ENCODE peak calls at places on chromosomes 4 and X, in nine cellular contexts. One of them, this sample, is unnamed.

GRCh38 chr4:37742149-37742548 is 56.0 kb upstream of the RELL1 start:
- DNase-seq in fibroblast of the aortic adventitia: no peak
- DNase-seq in lower leg skin: no peak
- DNase-seq in transverse colon: no peak
- DNase-seq in H1: no peak
- DNase-seq in WTC11: no peak
- DNase-seq in pancreas: no peak
- DNase-seq in CD8-positive, alpha-beta T cell: no peak
- DNase-seq in Caco-2: no peak
- DNase-seq in this sample: peak; percentile 30

GRCh38 chr4:6641164-6641970 is 882 bp downstream of the MRFAP1 start:
- DNase-seq in fibroblast of the aortic adventitia: peak; percentile 37
- DNase-seq in lower leg skin: peak; percentile 92
- DNase-seq in transverse colon: peak; percentile 61
- DNase-seq in H1: no peak
- DNase-seq in WTC11: no peak
- DNase-seq in pancreas: peak; percentile 50
- DNase-seq in CD8-positive, alpha-beta T cell: peak; percentile 65
- DNase-seq in Caco-2: no peak
- DNase-seq in this sample: peak; percentile 55

GRCh38 chr4:145345401-145345800 is 136.3 kb upstream of the SMAD1 start:
- DNase-seq in fibroblast of the aortic adventitia: peak; percentile 15
- DNase-seq in lower leg skin: no peak
- DNase-seq in transverse colon: no peak
- DNase-seq in H1: no peak
- DNase-seq in WTC11: no peak
- DNase-seq in pancreas: no peak
- DNase-seq in CD8-positive, alpha-beta T cell: no peak
- DNase-seq in Caco-2: no peak
- DNase-seq in this sample: no peak

GRCh38 chrX:1468250-1468772 is 15.6 kb upstream of the ASMTL start:
- DNase-seq in fibroblast of the aortic adventitia: peak; percentile 8
- DNase-seq in lower leg skin: peak; percentile 83
- DNase-seq in transverse colon: peak; percentile 71
- DNase-seq in H1: no peak
- DNase-seq in WTC11: no peak
- DNase-seq in pancreas: no peak
- DNase-seq in CD8-positive, alpha-beta T cell: peak; percentile 84
- DNase-seq in Caco-2: peak; percentile 23
- DNase-seq in this sample: peak; percentile 90

GRCh38 chr4:10182446-10183424 is 66.1 kb upstream of the WDR1 start:
- DNase-seq in fibroblast of the aortic adventitia: no peak
- DNase-seq in lower leg skin: no peak
- DNase-seq in transverse colon: no peak
- DNase-seq in H1: no peak
- DNase-seq in WTC11: no peak
- DNase-seq in pancreas: no peak
- DNase-seq in CD8-positive, alpha-beta T cell: no peak
- DNase-seq in Caco-2: no peak
- DNase-seq in this sample: no peak

GRCh38 chrX:68492583-68492982 is 6.3 kb upstream of the YIPF6 start:
- DNase-seq in fibroblast of the aortic adventitia: no peak
- DNase-seq in lower leg skin: no peak
- DNase-seq in transverse colon: no peak
- DNase-seq in H1: no peak
- DNase-seq in WTC11: no peak
- DNase-seq in pancreas: no peak
- DNase-seq in CD8-positive, alpha-beta T cell: no peak
- DNase-seq in Caco-2: no peak
- DNase-seq in this sample: no peak

GRCh38 chr4:108533245-108533844 is 87.0 kb upstream of the RPL34 start:
- DNase-seq in fibroblast of the aortic adventitia: no peak
- DNase-seq in lower leg skin: no peak
- DNase-seq in transverse colon: no peak
- DNase-seq in H1: no peak
- DNase-seq in WTC11: no peak
- DNase-seq in pancreas: no peak
- DNase-seq in CD8-positive, alpha-beta T cell: no peak
- DNase-seq in Caco-2: no peak
- DNase-seq in this sample: no peak

GRCh38 chr4:38396845-38397547 is 267.0 kb upstream of the KLF3 start:
- DNase-seq in fibroblast of the aortic adventitia: no peak
- DNase-seq in lower leg skin: no peak
- DNase-seq in transverse colon: no peak
- DNase-seq in H1: no peak
- DNase-seq in WTC11: no peak
- DNase-seq in pancreas: peak; percentile 25
- DNase-seq in CD8-positive, alpha-beta T cell: no peak
- DNase-seq in Caco-2: no peak
- DNase-seq in this sample: no peak

GRCh38 chrX:134679226-134679625 is 21.0 kb upstream of the PLAC1 start:
- DNase-seq in fibroblast of the aortic adventitia: peak; percentile 66
- DNase-seq in lower leg skin: no peak
- DNase-seq in transverse colon: no peak
- DNase-seq in H1: no peak
- DNase-seq in WTC11: no peak
- DNase-seq in pancreas: no peak
- DNase-seq in CD8-positive, alpha-beta T cell: no peak
- DNase-seq in Caco-2: no peak
- DNase-seq in this sample: no peak

GRCh38 chrX:103248553-103248952 is 6.4 kb downstream of the TCEAL8 start:
- DNase-seq in fibroblast of the aortic adventitia: peak; percentile 47
- DNase-seq in lower leg skin: no peak
- DNase-seq in transverse colon: no peak
- DNase-seq in H1: no peak
- DNase-seq in WTC11: no peak
- DNase-seq in pancreas: no peak
- DNase-seq in CD8-positive, alpha-beta T cell: no peak
- DNase-seq in Caco-2: no peak
- DNase-seq in this sample: no peak

GRCh38 chrX:10071451-10072163 is 85.2 kb upstream of the CLCN4 start:
- DNase-seq in fibroblast of the aortic adventitia: no peak
- DNase-seq in lower leg skin: no peak
- DNase-seq in transverse colon: no peak
- DNase-seq in H1: no peak
- DNase-seq in WTC11: no peak
- DNase-seq in pancreas: no peak
- DNase-seq in CD8-positive, alpha-beta T cell: no peak
- DNase-seq in Caco-2: no peak
- DNase-seq in this sample: no peak

GRCh38 chr4:185210102-185210981 is 944 bp downstream of the SNX25 start:
- DNase-seq in fibroblast of the aortic adventitia: peak; percentile 64
- DNase-seq in lower leg skin: peak; percentile 91
- DNase-seq in transverse colon: peak; percentile 51
- DNase-seq in H1: no peak
- DNase-seq in WTC11: peak; percentile 59
- DNase-seq in pancreas: peak; percentile 63
- DNase-seq in CD8-positive, alpha-beta T cell: peak; percentile 51
- DNase-seq in Caco-2: peak; percentile 42
- DNase-seq in this sample: peak; percentile 54

GRCh38 chrX:68807818-68808217 is 21.0 kb upstream of the EFNB1 start:
- DNase-seq in fibroblast of the aortic adventitia: peak; percentile 33
- DNase-seq in lower leg skin: no peak
- DNase-seq in transverse colon: no peak
- DNase-seq in H1: no peak
- DNase-seq in WTC11: peak; percentile 25
- DNase-seq in pancreas: peak; percentile 34
- DNase-seq in CD8-positive, alpha-beta T cell: no peak
- DNase-seq in Caco-2: no peak
- DNase-seq in this sample: no peak

GRCh38 chrX:63566856-63567255 is 215.7 kb upstream of the SPIN4 start:
- DNase-seq in fibroblast of the aortic adventitia: no peak
- DNase-seq in lower leg skin: no peak
- DNase-seq in transverse colon: no peak
- DNase-seq in H1: no peak
- DNase-seq in WTC11: no peak
- DNase-seq in pancreas: no peak
- DNase-seq in CD8-positive, alpha-beta T cell: no peak
- DNase-seq in Caco-2: no peak
- DNase-seq in this sample: no peak

GRCh38 chrX:8913665-8914409 is 112.7 kb upstream of the FAM9A start:
- DNase-seq in fibroblast of the aortic adventitia: peak; percentile 66
- DNase-seq in lower leg skin: no peak
- DNase-seq in transverse colon: peak; percentile 9
- DNase-seq in H1: no peak
- DNase-seq in WTC11: no peak
- DNase-seq in pancreas: no peak
- DNase-seq in CD8-positive, alpha-beta T cell: no peak
- DNase-seq in Caco-2: no peak
- DNase-seq in this sample: no peak

GRCh38 chr4:111854494-111855087 is 290.7 kb upstream of the FAM241A start:
- DNase-seq in fibroblast of the aortic adventitia: peak; percentile 53
- DNase-seq in lower leg skin: no peak
- DNase-seq in transverse colon: peak; percentile 11
- DNase-seq in H1: no peak
- DNase-seq in WTC11: no peak
- DNase-seq in pancreas: peak; percentile 29
- DNase-seq in CD8-positive, alpha-beta T cell: no peak
- DNase-seq in Caco-2: no peak
- DNase-seq in this sample: peak; percentile 45

GRCh38 chr4:147366164-147366563 is 114.7 kb upstream of the EDNRA start:
- DNase-seq in fibroblast of the aortic adventitia: no peak
- DNase-seq in lower leg skin: no peak
- DNase-seq in transverse colon: no peak
- DNase-seq in H1: no peak
- DNase-seq in WTC11: no peak
- DNase-seq in pancreas: no peak
- DNase-seq in CD8-positive, alpha-beta T cell: no peak
- DNase-seq in Caco-2: no peak
- DNase-seq in this sample: no peak

GRCh38 chrX:118644378-118644777 is 83.0 kb upstream of the IL13RA1 start:
- DNase-seq in fibroblast of the aortic adventitia: peak; percentile 40
- DNase-seq in lower leg skin: no peak
- DNase-seq in transverse colon: no peak
- DNase-seq in H1: no peak
- DNase-seq in WTC11: no peak
- DNase-seq in pancreas: no peak
- DNase-seq in CD8-positive, alpha-beta T cell: no peak
- DNase-seq in Caco-2: no peak
- DNase-seq in this sample: no peak
- TF ChIP-seq CTCF in fibroblast of the aortic adventitia: peak; percentile 36
- TF ChIP-seq CTCF in lower leg skin: no peak
- TF ChIP-seq CTCF in transverse colon: peak; percentile 38
- TF ChIP-seq CTCF in H1: no peak
- TF ChIP-seq CTCF in WTC11: no peak
- TF ChIP-seq CTCF in pancreas: peak; percentile 11
- TF ChIP-seq CTCF in CD8-positive, alpha-beta T cell: no peak
- TF ChIP-seq CTCF in Caco-2: no peak
- TF ChIP-seq CTCF in this sample: peak; percentile 25

DNA sequence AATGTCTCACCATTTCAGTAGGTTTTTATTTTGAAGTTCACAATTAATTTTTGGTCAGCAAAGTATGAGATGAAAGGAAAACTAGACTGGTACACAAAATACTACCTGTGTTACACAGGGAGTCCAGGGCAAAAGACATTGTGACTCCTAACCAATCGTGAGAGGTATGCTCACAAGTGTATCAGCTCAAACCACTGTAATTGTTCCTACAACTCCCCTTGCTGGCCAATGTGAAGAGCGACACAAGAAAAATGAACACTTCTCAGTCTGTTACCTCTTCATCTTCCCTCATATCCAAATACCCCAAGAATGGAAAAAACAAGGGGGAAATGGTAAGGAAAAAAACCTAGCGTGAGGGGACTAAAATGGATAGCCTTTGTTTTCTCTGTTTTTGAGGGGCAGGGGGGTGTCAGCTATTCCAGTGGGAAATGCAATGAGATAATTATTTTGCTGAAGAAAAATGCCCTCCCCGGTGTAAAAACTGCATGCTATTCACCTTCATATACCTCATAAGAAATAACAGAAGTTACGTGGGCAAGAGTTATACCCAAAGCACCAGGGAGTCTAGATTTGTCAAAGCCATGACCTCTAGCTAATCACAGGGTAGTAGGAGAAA is 30.6 kb upstream of the NSUN7 start:
- DNase-seq in fibroblast of the aortic adventitia: peak; percentile 72
- DNase-seq in lower leg skin: no peak
- DNase-seq in transverse colon: no peak
- DNase-seq in H1: no peak
- DNase-seq in WTC11: no peak
- DNase-seq in pancreas: peak; percentile 37
- DNase-seq in CD8-positive, alpha-beta T cell: no peak
- DNase-seq in Caco-2: peak; percentile 41
- DNase-seq in this sample: peak; percentile 86
- TF ChIP-seq CTCF in fibroblast of the aortic adventitia: peak; percentile 69
- TF ChIP-seq CTCF in lower leg skin: no peak
- TF ChIP-seq CTCF in transverse colon: peak; percentile 64
- TF ChIP-seq CTCF in H1: peak; percentile 72
- TF ChIP-seq CTCF in WTC11: no peak
- TF ChIP-seq CTCF in pancreas: peak; percentile 45
- TF ChIP-seq CTCF in CD8-positive, alpha-beta T cell: no peak
- TF ChIP-seq CTCF in Caco-2: peak; percentile 54
- TF ChIP-seq CTCF in this sample: peak; percentile 78

DNA sequence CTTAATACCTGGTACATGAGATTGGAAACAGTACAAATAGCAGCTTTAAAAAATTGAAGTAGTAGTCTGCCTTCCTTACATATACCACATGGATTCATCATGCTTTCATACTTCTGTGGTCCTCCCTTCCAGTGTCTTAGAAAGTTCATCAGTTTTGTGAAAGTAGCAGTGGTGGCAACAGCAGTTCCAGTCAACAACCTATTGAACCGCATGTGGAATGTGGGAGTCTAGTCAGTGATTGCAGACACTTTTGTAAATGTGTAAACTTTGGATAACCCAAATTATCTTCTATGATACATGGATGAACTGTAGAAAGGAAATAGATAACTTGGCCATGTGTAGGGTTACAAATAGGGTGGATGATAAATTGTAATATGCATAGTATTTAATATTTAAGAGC is 34.1 kb downstream of the FNIP2 start:
- DNase-seq in fibroblast of the aortic adventitia: no peak
- DNase-seq in lower leg skin: no peak
- DNase-seq in transverse colon: no peak
- DNase-seq in H1: no peak
- DNase-seq in WTC11: no peak
- DNase-seq in pancreas: no peak
- DNase-seq in CD8-positive, alpha-beta T cell: no peak
- DNase-seq in Caco-2: no peak
- DNase-seq in this sample: no peak
- TF ChIP-seq CTCF in fibroblast of the aortic adventitia: no peak
- TF ChIP-seq CTCF in lower leg skin: no peak
- TF ChIP-seq CTCF in transverse colon: no peak
- TF ChIP-seq CTCF in H1: no peak
- TF ChIP-seq CTCF in WTC11: no peak
- TF ChIP-seq CTCF in pancreas: no peak
- TF ChIP-seq CTCF in CD8-positive, alpha-beta T cell: no peak
- TF ChIP-seq CTCF in Caco-2: no peak
- TF ChIP-seq CTCF in this sample: no peak

DNA sequence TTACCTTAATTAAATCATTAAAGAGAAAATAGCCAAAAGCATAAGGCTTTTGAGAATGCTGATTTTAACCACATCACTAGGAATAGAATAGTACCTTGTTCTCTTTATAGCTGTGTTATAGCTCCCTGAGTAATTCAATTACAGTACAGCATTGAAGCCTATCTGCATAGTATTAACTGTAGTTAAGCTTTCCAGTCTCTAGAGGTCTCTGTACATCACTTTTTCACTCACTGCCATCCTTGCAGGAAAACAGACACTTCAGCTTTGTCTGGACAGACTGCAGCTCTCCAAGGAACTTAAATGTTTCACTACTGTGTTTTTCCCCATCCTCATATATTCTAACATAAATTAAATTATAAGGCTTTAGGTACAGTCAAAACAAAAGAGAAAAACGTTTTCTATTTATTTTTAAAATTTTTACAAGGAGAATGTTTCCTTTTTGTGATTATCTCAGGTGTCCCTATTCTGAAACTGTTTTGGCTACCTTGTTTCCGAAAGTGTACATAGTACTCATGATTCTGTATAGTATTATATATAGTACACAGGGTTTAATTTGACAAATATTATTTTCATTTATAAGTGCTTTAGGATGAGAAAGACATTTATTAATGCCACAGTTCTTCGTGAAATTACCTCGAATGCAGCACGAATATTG is 407.9 kb downstream of the PCDH18 start:
- DNase-seq in fibroblast of the aortic adventitia: peak; percentile 85
- DNase-seq in lower leg skin: no peak
- DNase-seq in transverse colon: no peak
- DNase-seq in H1: no peak
- DNase-seq in WTC11: no peak
- DNase-seq in pancreas: no peak
- DNase-seq in CD8-positive, alpha-beta T cell: no peak
- DNase-seq in Caco-2: no peak
- DNase-seq in this sample: peak; percentile 65
- TF ChIP-seq CTCF in fibroblast of the aortic adventitia: peak; percentile 66
- TF ChIP-seq CTCF in lower leg skin: no peak
- TF ChIP-seq CTCF in transverse colon: peak; percentile 39
- TF ChIP-seq CTCF in H1: peak; percentile 63
- TF ChIP-seq CTCF in WTC11: no peak
- TF ChIP-seq CTCF in pancreas: peak; percentile 36
- TF ChIP-seq CTCF in CD8-positive, alpha-beta T cell: no peak
- TF ChIP-seq CTCF in Caco-2: peak; percentile 46
- TF ChIP-seq CTCF in this sample: peak; percentile 60